ENCODE peak calls at places on chromosome 9, in seven cellular contexts. M is hepatocyte, R is smooth muscle cell of the brain vasculature, D is Ammon's horn, V is astrocyte of the cerebellum, O is NCI-H146, G is right atrium auricular region. Y is an unnamed sample.
A peak's percentile ranks its signal among the peaks of the same experiment; 100 is the strongest.

GRCh38 chr9:122370869-122371467 is at the start of gene PTGS1:
- DNase-seq in M (peak; percentile 55), R (no peak), D (no peak), V (no peak), O (peak; percentile 39), G (peak; percentile 65), Y (peak; percentile 61)

GRCh38 chr9:134455010-134455409 is 128.8 kb downstream of the RXRA start:
- DNase-seq in M (no peak), R (no peak), D (no peak), V (no peak), O (no peak), G (no peak), Y (no peak)

GRCh38 chr9:87277346-87277745 is 220.3 kb upstream of the DAPK1 start:
- DNase-seq in M (no peak), R (no peak), D (no peak), V (no peak), O (no peak), G (no peak), Y (no peak)

GRCh38 chr9:105119166-105119565 is 125.3 kb upstream of the SLC44A1 start:
- DNase-seq in M (no peak), R (no peak), D (peak; percentile 76), V (no peak), O (no peak), G (no peak), Y (no peak)

GRCh38 chr9:117247271-117247670 is 167.6 kb downstream of the ASTN2 start:
- DNase-seq in M (peak; percentile 19), R (no peak), D (peak; percentile 72), V (no peak), O (peak; percentile 19), G (no peak), Y (no peak)

GRCh38 chr9:94867281-94867841 is 140.9 kb downstream of the AOPEP start:
- DNase-seq in M (peak; percentile 89), R (peak; percentile 41), D (peak; percentile 50), V (peak; percentile 49), O (no peak), G (peak; percentile 86), Y (peak; percentile 62)

GRCh38 chr9:70438341-70438924 is 24.0 kb upstream of the KLF9 start:
- DNase-seq in M (peak; percentile 79), R (peak; percentile 56), D (peak; percentile 29), V (no peak), O (no peak), G (peak; percentile 89), Y (peak; percentile 62)

GRCh38 chr9:76820431-76820830 is 56.2 kb downstream of the PCA3 start:
- DNase-seq in M (no peak), R (no peak), D (no peak), V (no peak), O (no peak), G (no peak), Y (no peak)

GRCh38 chr9:131744171-131744714 is 4.4 kb upstream of the RAPGEF1 start:
- DNase-seq in M (peak; percentile 77), R (no peak), D (peak; percentile 58), V (no peak), O (no peak), G (no peak), Y (no peak)

GRCh38 chr9:36456480-36457115 is 56.5 kb upstream of the RNF38 start:
- DNase-seq in M (no peak), R (no peak), D (no peak), V (no peak), O (no peak), G (no peak), Y (no peak)

GRCh38 chr9:69564557-69564956 is 107.6 kb downstream of the APBA1 start:
- DNase-seq in M (no peak), R (no peak), D (peak; percentile 28), V (no peak), O (no peak), G (no peak), Y (no peak)